ENCODE peak calls at places on chromosome 6, in seven cellular contexts. One of them, this sample, is unnamed.

GRCh38 chr6:169189227-169189626 is 64.4 kb downstream of the THBS2 start:
- DNase-seq in A549: no peak
- DNase-seq in colonic mucosa: no peak
- DNase-seq in HCT116: no peak
- DNase-seq in WERI-Rb-1: no peak
- DNase-seq in left lung: peak
- DNase-seq in dorsolateral prefrontal cortex: no peak
- DNase-seq in this sample: no peak

GRCh38 chr6:158942349-158942748 is 57.7 kb downstream of the RSPH3 start:
- DNase-seq in A549: no peak
- DNase-seq in colonic mucosa: no peak
- DNase-seq in HCT116: no peak
- DNase-seq in dorsolateral prefrontal cortex: no peak
- DNase-seq in WERI-Rb-1: no peak
- DNase-seq in left lung: no peak
- DNase-seq in this sample: no peak

GRCh38 chr6:50030777-50031562 is 9.2 kb upstream of the DEFB110 start:
- DNase-seq in dorsolateral prefrontal cortex: no peak
- DNase-seq in A549: peak
- DNase-seq in colonic mucosa: no peak
- DNase-seq in WERI-Rb-1: peak
- DNase-seq in left lung: no peak
- DNase-seq in HCT116: peak
- DNase-seq in this sample: peak

GRCh38 chr6:155013457-155013876 is 18.4 kb downstream of the TIAM2 start:
- DNase-seq in A549: no peak
- DNase-seq in dorsolateral prefrontal cortex: no peak
- DNase-seq in colonic mucosa: no peak
- DNase-seq in WERI-Rb-1: peak
- DNase-seq in HCT116: no peak
- DNase-seq in left lung: no peak
- DNase-seq in this sample: no peak

GRCh38 chr6:42251911-42252637 is 34.4 kb upstream of the MRPS10 start:
- DNase-seq in colonic mucosa: peak
- DNase-seq in WERI-Rb-1: no peak
- DNase-seq in dorsolateral prefrontal cortex: no peak
- DNase-seq in left lung: no peak
- DNase-seq in HCT116: no peak
- DNase-seq in A549: no peak
- DNase-seq in this sample: no peak

GRCh38 chr6:10875026-10875425 is 6.8 kb downstream of the GCM2 start:
- DNase-seq in HCT116: no peak
- DNase-seq in A549: no peak
- DNase-seq in colonic mucosa: no peak
- DNase-seq in WERI-Rb-1: no peak
- DNase-seq in left lung: no peak
- DNase-seq in dorsolateral prefrontal cortex: no peak
- DNase-seq in this sample: no peak

GRCh38 chr6:160226118-160226541 is 32.5 kb downstream of the SLC22A2 start:
- DNase-seq in HCT116: no peak
- DNase-seq in left lung: no peak
- DNase-seq in A549: no peak
- DNase-seq in WERI-Rb-1: no peak
- DNase-seq in dorsolateral prefrontal cortex: no peak
- DNase-seq in colonic mucosa: no peak
- DNase-seq in this sample: no peak

GRCh38 chr6:221531-222349 is 70.5 kb upstream of the DUSP22 start:
- DNase-seq in WERI-Rb-1: no peak
- DNase-seq in left lung: no peak
- DNase-seq in colonic mucosa: no peak
- DNase-seq in dorsolateral prefrontal cortex: no peak
- DNase-seq in HCT116: no peak
- DNase-seq in A549: no peak
- DNase-seq in this sample: no peak

GRCh38 chr6:14211596-14211961 is 94.0 kb downstream of the CD83 start:
- DNase-seq in colonic mucosa: peak
- DNase-seq in HCT116: no peak
- DNase-seq in left lung: peak
- DNase-seq in WERI-Rb-1: peak
- DNase-seq in A549: no peak
- DNase-seq in dorsolateral prefrontal cortex: no peak
- DNase-seq in this sample: no peak

GRCh38 chr6:122098091-122098769 is 301.2 kb upstream of the HSF2 start:
- DNase-seq in colonic mucosa: no peak
- DNase-seq in WERI-Rb-1: no peak
- DNase-seq in dorsolateral prefrontal cortex: no peak
- DNase-seq in HCT116: no peak
- DNase-seq in left lung: no peak
- DNase-seq in A549: no peak
- DNase-seq in this sample: peak

GRCh38 chr6:23316131-23316530 is 746.8 kb downstream of the HDGFL1 start:
- DNase-seq in HCT116: no peak
- DNase-seq in colonic mucosa: no peak
- DNase-seq in left lung: no peak
- DNase-seq in WERI-Rb-1: no peak
- DNase-seq in A549: no peak
- DNase-seq in dorsolateral prefrontal cortex: no peak
- DNase-seq in this sample: no peak

GRCh38 chr6:116371384-116372209 is 850 bp downstream of the DSE start:
- DNase-seq in left lung: peak
- DNase-seq in HCT116: peak
- DNase-seq in WERI-Rb-1: peak
- DNase-seq in A549: peak
- DNase-seq in dorsolateral prefrontal cortex: peak
- DNase-seq in colonic mucosa: peak
- DNase-seq in this sample: no peak

GRCh38 chr6:126664271-126664670 is 324.4 kb downstream of the CENPW start:
- DNase-seq in left lung: no peak
- DNase-seq in colonic mucosa: no peak
- DNase-seq in dorsolateral prefrontal cortex: no peak
- DNase-seq in HCT116: no peak
- DNase-seq in WERI-Rb-1: no peak
- DNase-seq in A549: no peak
- DNase-seq in this sample: no peak

GRCh38 chr6:162998777-162999176 is 271.0 kb downstream of the PACRG start:
- DNase-seq in colonic mucosa: no peak
- DNase-seq in HCT116: no peak
- DNase-seq in left lung: no peak
- DNase-seq in WERI-Rb-1: no peak
- DNase-seq in dorsolateral prefrontal cortex: no peak
- DNase-seq in A549: no peak
- DNase-seq in this sample: no peak

GRCh38 chr6:149362289-149362688 is 37.8 kb upstream of the SUMO4 start:
- DNase-seq in A549: no peak
- DNase-seq in WERI-Rb-1: no peak
- DNase-seq in colonic mucosa: no peak
- DNase-seq in HCT116: no peak
- DNase-seq in left lung: no peak
- DNase-seq in dorsolateral prefrontal cortex: no peak
- DNase-seq in this sample: no peak

GRCh38 chr6:43910149-43910637 is 140.2 kb downstream of the VEGFA start:
- DNase-seq in A549: no peak
- DNase-seq in colonic mucosa: no peak
- DNase-seq in HCT116: no peak
- DNase-seq in WERI-Rb-1: no peak
- DNase-seq in left lung: no peak
- DNase-seq in dorsolateral prefrontal cortex: no peak
- DNase-seq in this sample: no peak

GRCh38 chr6:152863618-152864326 is 113.2 kb downstream of the VIP start:
- DNase-seq in left lung: no peak
- DNase-seq in dorsolateral prefrontal cortex: no peak
- DNase-seq in HCT116: peak
- DNase-seq in WERI-Rb-1: peak
- DNase-seq in A549: peak
- DNase-seq in colonic mucosa: peak
- DNase-seq in this sample: peak

GRCh38 chr6:122817766-122818165 is 28.7 kb downstream of the SMPDL3A start:
- DNase-seq in left lung: no peak
- DNase-seq in WERI-Rb-1: no peak
- DNase-seq in colonic mucosa: no peak
- DNase-seq in dorsolateral prefrontal cortex: no peak
- DNase-seq in HCT116: no peak
- DNase-seq in A549: no peak
- DNase-seq in this sample: no peak

GRCh38 chr6:153108320-153108719 is 22.8 kb downstream of the RGS17 start:
- DNase-seq in dorsolateral prefrontal cortex: no peak
- DNase-seq in A549: no peak
- DNase-seq in HCT116: no peak
- DNase-seq in colonic mucosa: no peak
- DNase-seq in WERI-Rb-1: no peak
- DNase-seq in left lung: no peak
- DNase-seq in this sample: no peak

GRCh38 chr6:86916393-86916792 is 20.9 kb upstream of the HTR1E start:
- DNase-seq in WERI-Rb-1: no peak
- DNase-seq in HCT116: no peak
- DNase-seq in left lung: no peak
- DNase-seq in A549: no peak
- DNase-seq in dorsolateral prefrontal cortex: no peak
- DNase-seq in colonic mucosa: no peak
- DNase-seq in this sample: no peak

GRCh38 chr6:134663356-134663755 is 286.5 kb downstream of the ALDH8A1 start:
- DNase-seq in HCT116: no peak
- DNase-seq in colonic mucosa: no peak
- DNase-seq in WERI-Rb-1: no peak
- DNase-seq in left lung: no peak
- DNase-seq in dorsolateral prefrontal cortex: no peak
- DNase-seq in A549: no peak
- DNase-seq in this sample: no peak

GRCh38 chr6:71107935-71108420 is 151.1 kb upstream of the B3GAT2 start:
- DNase-seq in HCT116: peak
- DNase-seq in WERI-Rb-1: no peak
- DNase-seq in A549: no peak
- DNase-seq in colonic mucosa: no peak
- DNase-seq in dorsolateral prefrontal cortex: no peak
- DNase-seq in left lung: no peak
- DNase-seq in this sample: no peak

GRCh38 chr6:107491791-107492674 is 2.1 kb downstream of the SOBP start:
- DNase-seq in HCT116: no peak
- DNase-seq in left lung: no peak
- DNase-seq in colonic mucosa: no peak
- DNase-seq in A549: no peak
- DNase-seq in dorsolateral prefrontal cortex: peak
- DNase-seq in WERI-Rb-1: no peak
- DNase-seq in this sample: no peak
- H3K4me3 ChIP-seq in HCT116: peak
- H3K4me3 ChIP-seq in left lung: no peak
- H3K4me3 ChIP-seq in colonic mucosa: peak
- H3K4me3 ChIP-seq in A549: peak
- H3K4me3 ChIP-seq in dorsolateral prefrontal cortex: peak
- H3K4me3 ChIP-seq in WERI-Rb-1: no peak
- H3K4me3 ChIP-seq in this sample: no peak

GRCh38 chr6:26232306-26232949 is 132.6 kb upstream of the BTN3A2 start:
- DNase-seq in colonic mucosa: no peak
- DNase-seq in left lung: no peak
- DNase-seq in WERI-Rb-1: no peak
- DNase-seq in dorsolateral prefrontal cortex: no peak
- DNase-seq in HCT116: no peak
- DNase-seq in A549: no peak
- DNase-seq in this sample: no peak
- H3K4me3 ChIP-seq in colonic mucosa: no peak
- H3K4me3 ChIP-seq in left lung: no peak
- H3K4me3 ChIP-seq in WERI-Rb-1: no peak
- H3K4me3 ChIP-seq in dorsolateral prefrontal cortex: no peak
- H3K4me3 ChIP-seq in HCT116: no peak
- H3K4me3 ChIP-seq in A549: peak
- H3K4me3 ChIP-seq in this sample: no peak

GRCh38 chr6:157381631-157382621 is 936 bp downstream of the ZDHHC14 start:
- DNase-seq in dorsolateral prefrontal cortex: peak
- DNase-seq in colonic mucosa: peak
- DNase-seq in HCT116: no peak
- DNase-seq in A549: peak
- DNase-seq in WERI-Rb-1: peak
- DNase-seq in left lung: peak
- DNase-seq in this sample: no peak

GRCh38 chr6:157380779-157381561 is at the start of gene ZDHHC14:
- DNase-seq in HCT116: peak
- DNase-seq in WERI-Rb-1: peak
- DNase-seq in left lung: peak
- DNase-seq in dorsolateral prefrontal cortex: peak
- DNase-seq in A549: peak
- DNase-seq in colonic mucosa: peak
- DNase-seq in this sample: peak

GRCh38 chr6:157380458-157380778 is 572 bp upstream of the ZDHHC14 start:
- DNase-seq in colonic mucosa: no peak
- DNase-seq in HCT116: no peak
- DNase-seq in dorsolateral prefrontal cortex: no peak
- DNase-seq in left lung: no peak
- DNase-seq in A549: no peak
- DNase-seq in WERI-Rb-1: no peak
- DNase-seq in this sample: no peak

GRCh38 chr6:157376706-157377230 is 4.2 kb upstream of the ZDHHC14 start:
- DNase-seq in WERI-Rb-1: no peak
- DNase-seq in left lung: no peak
- DNase-seq in A549: no peak
- DNase-seq in dorsolateral prefrontal cortex: no peak
- DNase-seq in colonic mucosa: no peak
- DNase-seq in HCT116: no peak
- DNase-seq in this sample: no peak

GRCh38 chr6:157379656-157380457 is 1.1 kb upstream of the ZDHHC14 start:
- DNase-seq in HCT116: peak
- DNase-seq in colonic mucosa: peak
- DNase-seq in A549: peak
- DNase-seq in left lung: peak
- DNase-seq in dorsolateral prefrontal cortex: peak
- DNase-seq in WERI-Rb-1: peak
- DNase-seq in this sample: peak
- H3K4me3 ChIP-seq in HCT116: peak
- H3K4me3 ChIP-seq in colonic mucosa: peak
- H3K4me3 ChIP-seq in A549: peak
- H3K4me3 ChIP-seq in left lung: peak
- H3K4me3 ChIP-seq in dorsolateral prefrontal cortex: peak
- H3K4me3 ChIP-seq in WERI-Rb-1: peak
- H3K4me3 ChIP-seq in this sample: peak

GRCh38 chr6:82246802-82247633 is 526 bp downstream of the IBTK start:
- DNase-seq in left lung: peak
- DNase-seq in HCT116: peak
- DNase-seq in A549: peak
- DNase-seq in colonic mucosa: peak
- DNase-seq in dorsolateral prefrontal cortex: peak
- DNase-seq in WERI-Rb-1: peak
- DNase-seq in this sample: no peak

GRCh38 chr6:82243886-82244285 is 3.7 kb downstream of the IBTK start:
- DNase-seq in A549: no peak
- DNase-seq in colonic mucosa: no peak
- DNase-seq in WERI-Rb-1: no peak
- DNase-seq in HCT116: no peak
- DNase-seq in left lung: no peak
- DNase-seq in dorsolateral prefrontal cortex: no peak
- DNase-seq in this sample: no peak

GRCh38 chr6:82247634-82248232 is at the start of gene IBTK:
- DNase-seq in dorsolateral prefrontal cortex: peak
- DNase-seq in colonic mucosa: peak
- DNase-seq in A549: peak
- DNase-seq in left lung: peak
- DNase-seq in WERI-Rb-1: peak
- DNase-seq in HCT116: peak
- DNase-seq in this sample: peak

GRCh38 chr6:82246370-82246769 is 1.2 kb downstream of the IBTK start:
- DNase-seq in A549: no peak
- DNase-seq in HCT116: no peak
- DNase-seq in left lung: no peak
- DNase-seq in colonic mucosa: no peak
- DNase-seq in dorsolateral prefrontal cortex: no peak
- DNase-seq in WERI-Rb-1: no peak
- DNase-seq in this sample: no peak

GRCh38 chr6:82245376-82245775 is 2.2 kb downstream of the IBTK start:
- DNase-seq in HCT116: no peak
- DNase-seq in WERI-Rb-1: no peak
- DNase-seq in A549: no peak
- DNase-seq in left lung: no peak
- DNase-seq in dorsolateral prefrontal cortex: no peak
- DNase-seq in colonic mucosa: no peak
- DNase-seq in this sample: no peak
- H3K4me3 ChIP-seq in HCT116: no peak
- H3K4me3 ChIP-seq in WERI-Rb-1: no peak
- H3K4me3 ChIP-seq in A549: peak
- H3K4me3 ChIP-seq in left lung: no peak
- H3K4me3 ChIP-seq in dorsolateral prefrontal cortex: no peak
- H3K4me3 ChIP-seq in colonic mucosa: no peak
- H3K4me3 ChIP-seq in this sample: no peak

This sample was measured in LNCaP clone FGC.